ENCODE peak calls at places on chromosomes 4 and X, in four cellular contexts. One of them, this sample, is unnamed.

GRCh38 chr4:74267998-74268606 is 40.2 kb upstream of the EPGN start:
- DNase-seq in tibial artery: no peak
- DNase-seq in ureter: no peak
- DNase-seq in MCF 10A: peak; percentile 85
- DNase-seq in this sample: no peak

GRCh38 chrX:11558972-11559371 is 106.7 kb downstream of the ARHGAP6 start:
- DNase-seq in ureter: no peak
- DNase-seq in tibial artery: no peak
- DNase-seq in MCF 10A: peak; percentile 46
- DNase-seq in this sample: peak; percentile 34

GRCh38 chrX:87409113-87409841 is 108.3 kb upstream of the KLHL4 start:
- DNase-seq in MCF 10A: peak; percentile 97
- DNase-seq in tibial artery: peak; percentile 84
- DNase-seq in ureter: peak; percentile 61
- DNase-seq in this sample: peak; percentile 22

GRCh38 chrX:15310117-15310516 is 5.3 kb downstream of the ASB11 start:
- DNase-seq in MCF 10A: peak; percentile 9
- DNase-seq in ureter: peak; percentile 53
- DNase-seq in tibial artery: no peak
- DNase-seq in this sample: peak; percentile 33

GRCh38 chr4:6504900-6505496 is 32.6 kb upstream of the PPP2R2C start:
- DNase-seq in MCF 10A: no peak
- DNase-seq in tibial artery: no peak
- DNase-seq in ureter: no peak
- DNase-seq in this sample: no peak

GRCh38 chr4:20028694-20029093 is 223.0 kb upstream of the SLIT2 start:
- DNase-seq in MCF 10A: peak; percentile 36
- DNase-seq in tibial artery: no peak
- DNase-seq in ureter: no peak
- DNase-seq in this sample: no peak

GRCh38 chr4:53614616-53615015 is 23.3 kb upstream of the LNX1 start:
- DNase-seq in MCF 10A: no peak
- DNase-seq in ureter: no peak
- DNase-seq in tibial artery: no peak
- DNase-seq in this sample: peak; percentile 24

GRCh38 chrX:9940397-9940796 is 26.8 kb upstream of the CLDN34 start:
- DNase-seq in ureter: no peak
- DNase-seq in tibial artery: no peak
- DNase-seq in MCF 10A: peak; percentile 95
- DNase-seq in this sample: no peak

GRCh38 chr4:134518574-134519217 is 317.1 kb upstream of the PABPC4L start:
- DNase-seq in ureter: no peak
- DNase-seq in MCF 10A: no peak
- DNase-seq in tibial artery: no peak
- DNase-seq in this sample: no peak